ENCODE peak calls at places on chromosome 5, in four cellular contexts. Y, W, N and V are unnamed samples.

GRCh38 chr5:55900068-55900467 is 48.9 kb downstream of the IL31RA start:
- DNase-seq in N (no peak), W (no peak), Y (no peak), V (no peak)

GRCh38 chr5:67268233-67269011 is 71.8 kb upstream of the CD180 start:
- DNase-seq in W (peak), Y (peak), N (peak), V (peak)

GRCh38 chr5:14929293-14930065 is 57.9 kb upstream of the ANKH start:
- DNase-seq in Y (no peak), W (no peak), N (no peak), V (no peak)

GRCh38 chr5:132768485-132768868 is 8.6 kb downstream of the SEPTIN8 start:
- DNase-seq in N (no peak), W (no peak), Y (no peak), V (no peak)

GRCh38 chr5:1734271-1734907 is 65.2 kb downstream of the MRPL36 start:
- DNase-seq in Y (no peak), W (no peak), N (no peak), V (peak)

GRCh38 chr5:8923516-8923915 is 622.4 kb downstream of the SEMA5A start:
- DNase-seq in W (peak), N (no peak), Y (no peak), V (no peak)

GRCh38 chr5:169805937-169806700 is 169.0 kb downstream of the DOCK2 start:
- DNase-seq in W (no peak), N (no peak), Y (no peak), V (no peak)

GRCh38 chr5:14582797-14583137 is 1.2 kb downstream of the OTULINL start:
- DNase-seq in N (peak), Y (no peak), W (no peak), V (no peak)

GRCh38 chr5:151239237-151239861 is 13.6 kb upstream of the GM2A start:
- DNase-seq in N (peak), Y (peak), W (peak), V (peak)

GRCh38 chr5:143760137-143760505 is 51.8 kb upstream of the HMHB1 start:
- DNase-seq in N (no peak), Y (no peak), W (no peak), V (no peak)

GRCh38 chr5:14168793-14169262 is 25.7 kb downstream of the TRIO start:
- DNase-seq in N (no peak), W (no peak), Y (no peak), V (no peak)

GRCh38 chr5:95779611-95780010 is 42.9 kb downstream of the GLRX start:
- DNase-seq in N (no peak), W (peak), Y (no peak), V (no peak)

GRCh38 chr5:84870369-84870768 is 485.7 kb upstream of the EDIL3 start:
- DNase-seq in W (no peak), Y (no peak), N (no peak), V (no peak)

GRCh38 chr5:150615141-150615699 is 25.2 kb upstream of the SYNPO start:
- DNase-seq in Y (no peak), W (peak), N (peak), V (peak)

GRCh38 chr5:41763537-41763936 is 106.7 kb downstream of the OXCT1 start:
- DNase-seq in W (no peak), Y (no peak), N (no peak), V (no peak)

GRCh38 chr5:151328734-151329133 is 18.6 kb downstream of the SLC36A2 start:
- DNase-seq in W (no peak), Y (no peak), N (no peak), V (no peak)

GRCh38 chr5:172793577-172794488 is 22.8 kb upstream of the DUSP1 start:
- DNase-seq in N (no peak), W (peak), Y (peak), V (no peak)

GRCh38 chr5:2509527-2509926 is 241.9 kb downstream of the IRX2 start:
- DNase-seq in N (no peak), Y (no peak), W (no peak), V (no peak)

GRCh38 chr5:143398451-143399237 is 4.8 kb downstream of the NR3C1 start:
- DNase-seq in Y (no peak), W (peak), N (no peak), V (no peak)

GRCh38 chr5:126368239-126368812 is 54.9 kb upstream of the GRAMD2B start:
- DNase-seq in Y (no peak), N (no peak), W (peak), V (no peak)

GRCh38 chr5:169668732-169669131 is 31.7 kb downstream of the DOCK2 start:
- DNase-seq in N (no peak), W (no peak), Y (no peak), V (no peak)

GRCh38 chr5:55742778-55743177 is 4.9 kb downstream of the DDX4 start:
- DNase-seq in W (no peak), N (no peak), Y (no peak), V (no peak)

GRCh38 chr5:32223972-32224608 is 50.0 kb upstream of the GOLPH3 start:
- DNase-seq in Y (no peak), N (no peak), W (peak), V (no peak)

GRCh38 chr5:5141625-5142527 is 1.7 kb downstream of the ADAMTS16 start:
- DNase-seq in Y (peak), W (peak), N (peak), V (peak)

GRCh38 chr5:132059696-132060500 is 557 bp upstream of the IL3 start:
- DNase-seq in W (no peak), Y (no peak), N (no peak), V (no peak)

GRCh38 chr5:91224969-91225368 is 158.1 kb downstream of the ARRDC3 start:
- DNase-seq in Y (no peak), N (no peak), W (no peak), V (no peak)

GRCh38 chr5:88875609-88876234 is 7.3 kb downstream of the MEF2C start:
- DNase-seq in Y (no peak), W (no peak), N (no peak), V (no peak)

GRCh38 chr5:52705720-52706119 is 82.0 kb upstream of the ITGA1 start:
- DNase-seq in N (no peak), W (no peak), Y (no peak), V (no peak)

GRCh38 chr5:168691891-168692290 is 112.7 kb upstream of the PANK3 start:
- DNase-seq in Y (no peak), W (no peak), N (no peak), V (no peak)

GRCh38 chr5:157857821-157858526 is 971 bp downstream of the CLINT1 start:
- DNase-seq in Y (peak), W (peak), N (no peak), V (no peak)

GRCh38 chr5:128695791-128696520 is 157.9 kb upstream of the FBN2 start:
- DNase-seq in W (peak), Y (no peak), N (peak), V (no peak)

GRCh38 chr5:171366645-171367044 is 21.0 kb upstream of the NPM1 start:
- DNase-seq in Y (no peak), N (no peak), W (no peak), V (no peak)

GRCh38 chr5:14038341-14038959 is 94.0 kb upstream of the DNAH5 start:
- DNase-seq in N (no peak), W (peak), Y (no peak), V (no peak)

GRCh38 chr5:103291606-103292005 is 33.0 kb downstream of the MACIR start:
- DNase-seq in Y (no peak), W (no peak), N (no peak), V (no peak)

GRCh38 chr5:110169461-110169860 is 479.7 kb downstream of the MAN2A1 start:
- DNase-seq in W (no peak), Y (no peak), N (no peak), V (no peak)

GRCh38 chr5:153623906-153624765 is 133.7 kb downstream of the GRIA1 start:
- DNase-seq in N (no peak), W (peak), Y (no peak), V (no peak)

GRCh38 chr5:74848553-74849025 is 17.6 kb downstream of the FAM169A start:
- DNase-seq in Y (no peak), W (no peak), N (no peak), V (no peak)

GRCh38 chr5:6158974-6159863 is 219.1 kb downstream of the MED10 start:
- DNase-seq in Y (no peak), N (no peak), W (peak), V (no peak)

GRCh38 chr5:63154480-63155309 is 576.1 kb downstream of the LRRC70 start:
- DNase-seq in N (no peak), Y (no peak), W (no peak), V (no peak)

GRCh38 chr5:35242695-35243258 is 12.5 kb upstream of the PRLR start:
- DNase-seq in Y (peak), W (no peak), N (no peak), V (no peak)